ENCODE peak calls at places on chromosomes 13 and 19, in five cellular contexts. One of them, this sample, is unnamed.

GRCh38 chr19:48837081-48837524 is 812 bp upstream of the HSD17B14 start:
- DNase-seq in IMR-90: peak
- DNase-seq in CD8-positive, alpha-beta T cell: peak
- DNase-seq in nephron progenitor cell: peak
- DNase-seq in Calu3: no peak
- DNase-seq in this sample: peak

GRCh38 chr13:31786011-31786410 is 46.7 kb downstream of the RXFP2 start:
- DNase-seq in IMR-90: no peak
- DNase-seq in CD8-positive, alpha-beta T cell: no peak
- DNase-seq in nephron progenitor cell: no peak
- DNase-seq in Calu3: no peak
- DNase-seq in this sample: no peak

GRCh38 chr19:55617426-55617825 is 6.9 kb downstream of the ZNF784 start:
- DNase-seq in IMR-90: no peak
- DNase-seq in CD8-positive, alpha-beta T cell: no peak
- DNase-seq in nephron progenitor cell: no peak
- DNase-seq in Calu3: no peak
- DNase-seq in this sample: no peak

GRCh38 chr13:89937420-89937819 is 1410.1 kb upstream of the MIR17HG start:
- DNase-seq in IMR-90: no peak
- DNase-seq in CD8-positive, alpha-beta T cell: no peak
- DNase-seq in nephron progenitor cell: no peak
- DNase-seq in Calu3: no peak
- DNase-seq in this sample: no peak

GRCh38 chr13:52405767-52406494 is at the start of gene THSD1:
- DNase-seq in IMR-90: peak
- DNase-seq in CD8-positive, alpha-beta T cell: no peak
- DNase-seq in nephron progenitor cell: peak
- DNase-seq in Calu3: peak
- DNase-seq in this sample: peak

GRCh38 chr13:83452292-83452950 is 429.9 kb downstream of the SLITRK1 start:
- DNase-seq in IMR-90: no peak
- DNase-seq in CD8-positive, alpha-beta T cell: no peak
- DNase-seq in nephron progenitor cell: no peak
- DNase-seq in Calu3: no peak
- DNase-seq in this sample: no peak

GRCh38 chr19:7789447-7789846 is 26.4 kb downstream of the CLEC4M start:
- DNase-seq in IMR-90: no peak
- DNase-seq in CD8-positive, alpha-beta T cell: peak
- DNase-seq in nephron progenitor cell: peak
- DNase-seq in Calu3: no peak
- DNase-seq in this sample: no peak

GRCh38 chr19:36331353-36332228 is 47.4 kb downstream of the ZFP14 start:
- DNase-seq in IMR-90: peak
- DNase-seq in CD8-positive, alpha-beta T cell: peak
- DNase-seq in nephron progenitor cell: peak
- DNase-seq in Calu3: peak
- DNase-seq in this sample: peak

GRCh38 chr13:20923272-20923671 is 20.7 kb upstream of the XPO4 start:
- DNase-seq in IMR-90: no peak
- DNase-seq in CD8-positive, alpha-beta T cell: no peak
- DNase-seq in nephron progenitor cell: no peak
- DNase-seq in Calu3: no peak
- DNase-seq in this sample: no peak

GRCh38 chr19:9323557-9323918 is 441 bp upstream of the ZNF559 start:
- DNase-seq in IMR-90: peak
- DNase-seq in CD8-positive, alpha-beta T cell: no peak
- DNase-seq in nephron progenitor cell: no peak
- DNase-seq in Calu3: peak
- DNase-seq in this sample: no peak

GRCh38 chr19:1864480-1865171 is 1.2 kb upstream of the KLF16 start:
- DNase-seq in IMR-90: peak
- DNase-seq in CD8-positive, alpha-beta T cell: peak
- DNase-seq in nephron progenitor cell: peak
- DNase-seq in Calu3: peak
- DNase-seq in this sample: peak

GRCh38 chr13:77384999-77385398 is 58.1 kb upstream of the MYCBP2 start:
- DNase-seq in IMR-90: no peak
- DNase-seq in CD8-positive, alpha-beta T cell: no peak
- DNase-seq in nephron progenitor cell: no peak
- DNase-seq in Calu3: no peak
- DNase-seq in this sample: no peak

GRCh38 chr19:3397266-3398022 is 31.1 kb downstream of the NFIC start:
- DNase-seq in IMR-90: no peak
- DNase-seq in CD8-positive, alpha-beta T cell: no peak
- DNase-seq in nephron progenitor cell: no peak
- DNase-seq in Calu3: peak
- DNase-seq in this sample: no peak

GRCh38 chr13:105735269-105735668 is 800.2 kb downstream of the EFNB2 start:
- DNase-seq in IMR-90: no peak
- DNase-seq in CD8-positive, alpha-beta T cell: no peak
- DNase-seq in nephron progenitor cell: no peak
- DNase-seq in Calu3: no peak
- DNase-seq in this sample: no peak

GRCh38 chr13:33937373-33938087 is 119.6 kb downstream of the RFC3 start:
- DNase-seq in IMR-90: no peak
- DNase-seq in CD8-positive, alpha-beta T cell: no peak
- DNase-seq in nephron progenitor cell: no peak
- DNase-seq in Calu3: peak
- DNase-seq in this sample: no peak

GRCh38 chr19:12995596-12996541 is 594 bp downstream of the NFIX start:
- DNase-seq in IMR-90: peak
- DNase-seq in CD8-positive, alpha-beta T cell: no peak
- DNase-seq in nephron progenitor cell: no peak
- DNase-seq in Calu3: no peak
- DNase-seq in this sample: no peak

GRCh38 chr19:2793126-2793525 is 7.8 kb downstream of the THOP1 start:
- DNase-seq in IMR-90: no peak
- DNase-seq in CD8-positive, alpha-beta T cell: no peak
- DNase-seq in nephron progenitor cell: no peak
- DNase-seq in Calu3: no peak
- DNase-seq in this sample: no peak

GRCh38 chr19:52748336-52748950 is 13.6 kb upstream of the ZNF611 start:
- DNase-seq in IMR-90: peak
- DNase-seq in CD8-positive, alpha-beta T cell: peak
- DNase-seq in nephron progenitor cell: no peak
- DNase-seq in Calu3: no peak
- DNase-seq in this sample: peak

GRCh38 chr19:47239610-47240296 is 8.8 kb upstream of the BBC3 start:
- DNase-seq in IMR-90: peak
- DNase-seq in CD8-positive, alpha-beta T cell: peak
- DNase-seq in nephron progenitor cell: peak
- DNase-seq in Calu3: peak
- DNase-seq in this sample: peak

GRCh38 chr19:46755077-46755852 is 9.0 kb upstream of the STRN4 start:
- DNase-seq in IMR-90: peak
- DNase-seq in CD8-positive, alpha-beta T cell: no peak
- DNase-seq in nephron progenitor cell: no peak
- DNase-seq in Calu3: no peak
- DNase-seq in this sample: no peak

GRCh38 chr13:65090191-65090590 is 2139.9 kb downstream of the PCDH9 start:
- DNase-seq in IMR-90: no peak
- DNase-seq in CD8-positive, alpha-beta T cell: no peak
- DNase-seq in nephron progenitor cell: no peak
- DNase-seq in Calu3: no peak
- DNase-seq in this sample: no peak

GRCh38 chr19:2661615-2662014 is 40.9 kb downstream of the GNG7 start:
- DNase-seq in IMR-90: no peak
- DNase-seq in CD8-positive, alpha-beta T cell: no peak
- DNase-seq in nephron progenitor cell: no peak
- DNase-seq in Calu3: no peak
- DNase-seq in this sample: no peak

GRCh38 chr19:3133793-3134116 is 2.1 kb upstream of the GNA15 start:
- DNase-seq in IMR-90: no peak
- DNase-seq in CD8-positive, alpha-beta T cell: no peak
- DNase-seq in nephron progenitor cell: no peak
- DNase-seq in Calu3: no peak
- DNase-seq in this sample: no peak

GRCh38 chr13:38804061-38804460 is 117.2 kb downstream of the FREM2 start:
- DNase-seq in IMR-90: no peak
- DNase-seq in CD8-positive, alpha-beta T cell: no peak
- DNase-seq in nephron progenitor cell: no peak
- DNase-seq in Calu3: no peak
- DNase-seq in this sample: no peak

DNA sequence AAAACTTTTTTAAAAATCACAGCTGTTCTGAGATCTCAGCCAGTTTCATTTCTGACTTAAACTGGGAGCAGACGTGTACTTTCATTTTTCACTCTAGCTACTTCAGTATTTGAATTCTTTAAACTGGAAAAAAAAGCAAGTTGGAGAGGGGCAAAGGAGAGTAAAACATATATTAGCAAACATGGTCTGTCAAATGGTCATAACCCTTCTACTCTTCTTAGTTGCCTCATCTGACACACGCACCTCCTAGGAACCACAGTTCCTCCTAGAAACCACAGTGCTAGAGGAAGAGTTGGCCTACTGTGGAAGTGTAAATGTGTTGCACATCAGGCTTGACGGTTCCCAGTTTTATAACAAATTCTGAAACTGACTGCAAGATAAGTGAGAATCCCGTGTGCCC is 47.2 kb downstream of the TM9SF2 start:
- DNase-seq in IMR-90: no peak
- DNase-seq in CD8-positive, alpha-beta T cell: no peak
- DNase-seq in nephron progenitor cell: no peak
- DNase-seq in Calu3: no peak
- DNase-seq in this sample: no peak
- TF ChIP-seq CTCF in IMR-90: no peak
- TF ChIP-seq CTCF in CD8-positive, alpha-beta T cell: no peak
- TF ChIP-seq CTCF in nephron progenitor cell: no peak
- TF ChIP-seq CTCF in Calu3: no peak
- TF ChIP-seq CTCF in this sample: no peak

DNA sequence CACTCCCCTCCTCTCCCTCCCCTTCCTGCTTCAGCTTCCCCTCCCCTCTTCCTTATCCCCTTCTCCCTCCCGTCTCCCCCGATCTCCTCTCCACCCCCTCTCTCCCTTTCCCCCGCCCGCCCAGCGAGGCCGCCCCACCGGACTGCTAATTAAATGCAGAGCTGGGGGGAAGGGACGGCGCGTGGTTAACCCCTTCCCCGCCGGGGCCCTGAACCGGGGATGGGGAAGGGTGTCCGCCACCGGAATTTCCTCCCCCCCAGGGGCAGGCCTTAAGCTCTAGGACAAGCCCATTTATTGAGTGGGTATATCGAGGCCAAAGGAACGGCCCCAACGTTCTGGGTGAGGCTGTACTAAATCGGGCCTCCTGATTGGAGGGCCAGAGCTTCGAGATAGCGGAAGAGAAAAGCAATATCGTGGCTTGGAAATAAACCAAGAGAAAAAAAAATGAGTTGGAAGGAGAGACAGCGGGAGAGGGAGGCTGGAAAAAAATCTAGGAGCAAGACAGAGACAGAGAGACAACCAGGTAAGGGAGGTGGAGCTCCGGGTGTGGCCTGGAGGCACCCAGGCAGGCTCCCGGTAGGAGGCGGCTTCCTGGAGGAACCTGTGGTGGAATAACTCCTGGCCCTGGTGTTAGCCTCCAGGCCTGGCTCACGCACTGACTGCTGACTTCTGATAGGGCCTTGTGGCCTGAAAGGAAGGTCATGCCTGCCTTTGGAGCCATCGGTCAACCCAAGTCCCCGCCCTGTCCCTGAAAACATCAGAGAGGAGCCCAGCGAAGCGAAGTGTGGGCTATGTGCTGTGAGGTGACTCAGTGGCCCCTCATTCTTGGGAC is 11.6 kb upstream of the JUND start:
- DNase-seq in IMR-90: peak
- DNase-seq in CD8-positive, alpha-beta T cell: peak
- DNase-seq in nephron progenitor cell: peak
- DNase-seq in Calu3: peak
- DNase-seq in this sample: peak
- TF ChIP-seq CTCF in IMR-90: no peak
- TF ChIP-seq CTCF in CD8-positive, alpha-beta T cell: no peak
- TF ChIP-seq CTCF in nephron progenitor cell: no peak
- TF ChIP-seq CTCF in Calu3: no peak
- TF ChIP-seq CTCF in this sample: no peak

GRCh38 chr13:41960195-41960699 is 662 bp downstream of the VWA8 start:
- DNase-seq in IMR-90: peak
- DNase-seq in CD8-positive, alpha-beta T cell: no peak
- DNase-seq in nephron progenitor cell: peak
- DNase-seq in Calu3: no peak
- DNase-seq in this sample: no peak

GRCh38 chr13:41955605-41956004 is 5.3 kb downstream of the VWA8 start:
- DNase-seq in IMR-90: no peak
- DNase-seq in CD8-positive, alpha-beta T cell: no peak
- DNase-seq in nephron progenitor cell: no peak
- DNase-seq in Calu3: no peak
- DNase-seq in this sample: no peak

GRCh38 chr13:41962994-41963393 is 2.1 kb upstream of the VWA8 start:
- DNase-seq in IMR-90: peak
- DNase-seq in CD8-positive, alpha-beta T cell: no peak
- DNase-seq in nephron progenitor cell: no peak
- DNase-seq in Calu3: no peak
- DNase-seq in this sample: no peak

GRCh38 chr13:41956272-41956671 is 4.6 kb downstream of the VWA8 start:
- DNase-seq in IMR-90: no peak
- DNase-seq in CD8-positive, alpha-beta T cell: no peak
- DNase-seq in nephron progenitor cell: no peak
- DNase-seq in Calu3: no peak
- DNase-seq in this sample: no peak

GRCh38 chr13:41960700-41961697 is at the start of gene VWA8:
- DNase-seq in IMR-90: peak
- DNase-seq in CD8-positive, alpha-beta T cell: peak
- DNase-seq in nephron progenitor cell: peak
- DNase-seq in Calu3: peak
- DNase-seq in this sample: peak
- TF ChIP-seq CTCF in IMR-90: no peak
- TF ChIP-seq CTCF in CD8-positive, alpha-beta T cell: no peak
- TF ChIP-seq CTCF in nephron progenitor cell: no peak
- TF ChIP-seq CTCF in Calu3: no peak
- TF ChIP-seq CTCF in this sample: no peak

DNA sequence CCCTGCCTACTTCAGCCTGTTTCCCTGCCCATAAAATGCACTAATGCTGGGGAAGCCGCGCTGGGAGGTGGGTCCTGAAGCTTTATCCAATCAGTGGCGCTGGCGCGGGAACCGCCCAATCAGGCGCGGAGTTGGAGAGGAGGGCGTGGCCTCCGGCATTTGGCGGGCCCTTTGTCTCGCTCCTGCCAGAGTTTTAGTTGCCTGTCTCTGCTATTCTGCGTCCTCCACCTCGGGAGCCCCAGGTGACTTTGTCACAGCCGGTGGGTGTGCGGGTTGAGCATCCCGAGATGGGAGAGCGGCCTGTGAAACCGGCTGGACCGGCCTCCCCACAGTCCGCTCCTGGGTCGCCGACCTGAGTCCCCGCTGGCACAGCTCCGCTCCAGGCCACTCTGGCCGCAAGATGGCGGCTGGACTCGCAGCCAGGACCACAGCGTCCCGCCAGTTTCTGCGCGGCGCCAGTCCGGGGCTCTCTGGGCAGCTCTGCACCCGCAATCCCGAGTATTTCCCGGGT is 30.7 kb upstream of the ZNF429 start:
- DNase-seq in IMR-90: peak
- DNase-seq in CD8-positive, alpha-beta T cell: peak
- DNase-seq in nephron progenitor cell: peak
- DNase-seq in Calu3: no peak
- DNase-seq in this sample: peak
- TF ChIP-seq CTCF in IMR-90: no peak
- TF ChIP-seq CTCF in CD8-positive, alpha-beta T cell: no peak
- TF ChIP-seq CTCF in nephron progenitor cell: no peak
- TF ChIP-seq CTCF in Calu3: no peak
- TF ChIP-seq CTCF in this sample: no peak